ENCODE peak calls at places on chromosomes 5 and 9, in five cellular contexts. N, Q, L, A and B are unnamed samples. For H3K4me1, the result is how much of the 10 kb centered on the place peaks cover.

GRCh38 chr5:62460578-62460983 is 48.0 kb downstream of the IPO11 start:
- DNase-seq in A (no peak), L (peak), Q (no peak), N (no peak), B (no peak)

GRCh38 chr9:125541840-125542243 is 165.2 kb downstream of the MAPKAP1 start:
- DNase-seq in Q (peak), N (no peak), L (no peak), A (peak), B (no peak)

GRCh38 chr5:84227221-84227620 is 157.5 kb downstream of the EDIL3 start:
- DNase-seq in Q (no peak), L (no peak), N (no peak), A (no peak), B (no peak)

GRCh38 chr9:87270241-87271234 is 227.1 kb upstream of the DAPK1 start:
- DNase-seq in A (peak), L (no peak), N (no peak), Q (peak), B (peak)

GRCh38 chr5:39224196-39224754 is 4.9 kb upstream of the FYB1 start:
- DNase-seq in L (peak), Q (peak), N (peak), A (no peak), B (no peak)

GRCh38 chr9:107137495-107138202 is 145.4 kb upstream of the RAD23B start:
- DNase-seq in Q (no peak), N (no peak), A (no peak), L (peak), B (no peak)

GRCh38 chr5:112289465-112289864 is 129.6 kb downstream of the EPB41L4A start:
- DNase-seq in Q (no peak), A (no peak), N (no peak), L (no peak), B (no peak)

GRCh38 chr5:116992681-116993080 is 418.1 kb upstream of the SEMA6A start:
- DNase-seq in Q (no peak), A (no peak), N (no peak), L (no peak), B (no peak)

GRCh38 chr5:141001854-141002666 is 35.8 kb downstream of the PCDHAC2 start:
- DNase-seq in A (no peak), L (no peak), N (peak), Q (peak), B (peak)

GRCh38 chr9:35110327-35110758 is 5.3 kb downstream of the ATOSB start:
- DNase-seq in A (no peak), L (no peak), Q (peak), N (no peak), B (no peak)

GRCh38 chr5:75337366-75338021 is 474 bp downstream of the HMGCR start:
- DNase-seq in L (no peak), N (peak), Q (peak), A (no peak), B (no peak)

GRCh38 chr9:38001430-38001829 is 67.6 kb downstream of the SHB start:
- DNase-seq in L (no peak), Q (no peak), A (no peak), N (no peak), B (no peak)

GRCh38 chr5:174462128-174462527 is 262.3 kb upstream of the MSX2 start:
- DNase-seq in N (no peak), A (no peak), Q (no peak), L (no peak), B (no peak)

GRCh38 chr5:165459232-165459631 is 1953.8 kb downstream of the MAT2B start:
- DNase-seq in N (no peak), Q (no peak), A (no peak), L (no peak), B (no peak)

GRCh38 chr5:74296685-74297084 is 343.8 kb downstream of the ENC1 start:
- DNase-seq in N (no peak), Q (peak), A (no peak), L (no peak), B (peak)

GRCh38 chr9:138094028-138094427 is 216.4 kb downstream of the CACNA1B start:
- DNase-seq in L (no peak), N (no peak), Q (no peak), A (no peak), B (no peak)
- H3K4me1 ChIP-seq in L (under half), N (under half), Q (under half), A (under half), B (under half)

GRCh38 chr9:126624453-126624872 is 10.7 kb downstream of the LMX1B start:
- DNase-seq in Q (no peak), A (no peak), L (no peak), N (no peak), B (no peak)

GRCh38 chr9:126625329-126626116 is 11.8 kb downstream of the LMX1B start:
- DNase-seq in Q (no peak), L (no peak), N (no peak), A (no peak), B (no peak)

GRCh38 chr9:126626117-126627022 is 12.6 kb downstream of the LMX1B start:
- DNase-seq in L (peak), N (no peak), Q (no peak), A (no peak), B (no peak)

GRCh38 chr9:126623667-126624452 is 10.1 kb downstream of the LMX1B start:
- DNase-seq in L (no peak), A (no peak), N (no peak), Q (no peak), B (no peak)

DNA sequence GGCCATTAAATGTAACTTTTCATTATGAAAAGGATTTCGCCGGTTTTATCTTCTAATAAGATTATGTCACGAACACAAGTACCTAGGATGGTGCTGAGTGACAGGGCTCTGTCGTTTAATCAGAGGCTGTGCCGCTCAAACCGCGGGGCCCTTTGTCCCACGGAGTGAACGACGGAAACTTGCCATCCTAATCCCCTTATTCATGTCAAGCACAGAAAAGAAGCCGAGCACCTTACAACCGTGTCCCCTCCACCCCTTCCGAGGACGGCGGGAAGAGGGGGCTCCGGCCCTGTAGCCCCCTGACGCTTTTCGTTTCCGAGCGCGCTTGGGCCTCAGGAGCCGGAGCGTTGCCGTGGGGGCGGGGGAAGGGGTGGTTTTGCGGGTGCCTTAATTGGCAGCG is 11.2 kb downstream of the LMX1B start:
- DNase-seq in A (no peak), N (no peak), Q (no peak), L (no peak), B (no peak)
- H3K4me1 ChIP-seq in A (under half), N (under half), Q (under half), L (under half), B (under half)

GRCh38 chr5:151214614-151215545 is 9.0 kb downstream of the CCDC69 start:
- DNase-seq in N (no peak), Q (peak), L (no peak), A (no peak), B (no peak)
- H3K4me1 ChIP-seq in N (under half), Q (under half), L (under half), A (half or more), B (under half)

DNA sequence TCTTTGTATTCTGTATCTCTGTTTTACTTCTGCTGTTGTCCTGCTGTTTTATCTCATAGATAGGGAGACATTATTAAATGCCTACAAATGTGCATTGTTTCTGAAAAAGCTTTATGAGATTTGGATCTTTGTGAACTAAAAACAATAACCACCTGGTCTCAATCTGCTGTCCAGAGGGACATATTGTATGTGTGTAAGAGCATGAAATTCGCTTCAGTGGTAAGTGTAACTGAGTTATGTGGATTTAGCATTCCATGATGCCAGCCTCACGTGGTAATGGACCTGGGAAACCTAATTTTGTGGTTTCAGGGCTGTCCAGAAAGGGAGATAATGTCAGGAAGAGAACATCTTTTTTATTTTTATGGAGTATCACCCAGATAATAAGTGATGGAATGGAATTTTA is 119.3 kb downstream of the GDNF start:
- DNase-seq in L (no peak), Q (no peak), A (no peak), N (no peak), B (no peak)
- H3K4me1 ChIP-seq in L (under half), Q (under half), A (under half), N (under half), B (under half)

DNA sequence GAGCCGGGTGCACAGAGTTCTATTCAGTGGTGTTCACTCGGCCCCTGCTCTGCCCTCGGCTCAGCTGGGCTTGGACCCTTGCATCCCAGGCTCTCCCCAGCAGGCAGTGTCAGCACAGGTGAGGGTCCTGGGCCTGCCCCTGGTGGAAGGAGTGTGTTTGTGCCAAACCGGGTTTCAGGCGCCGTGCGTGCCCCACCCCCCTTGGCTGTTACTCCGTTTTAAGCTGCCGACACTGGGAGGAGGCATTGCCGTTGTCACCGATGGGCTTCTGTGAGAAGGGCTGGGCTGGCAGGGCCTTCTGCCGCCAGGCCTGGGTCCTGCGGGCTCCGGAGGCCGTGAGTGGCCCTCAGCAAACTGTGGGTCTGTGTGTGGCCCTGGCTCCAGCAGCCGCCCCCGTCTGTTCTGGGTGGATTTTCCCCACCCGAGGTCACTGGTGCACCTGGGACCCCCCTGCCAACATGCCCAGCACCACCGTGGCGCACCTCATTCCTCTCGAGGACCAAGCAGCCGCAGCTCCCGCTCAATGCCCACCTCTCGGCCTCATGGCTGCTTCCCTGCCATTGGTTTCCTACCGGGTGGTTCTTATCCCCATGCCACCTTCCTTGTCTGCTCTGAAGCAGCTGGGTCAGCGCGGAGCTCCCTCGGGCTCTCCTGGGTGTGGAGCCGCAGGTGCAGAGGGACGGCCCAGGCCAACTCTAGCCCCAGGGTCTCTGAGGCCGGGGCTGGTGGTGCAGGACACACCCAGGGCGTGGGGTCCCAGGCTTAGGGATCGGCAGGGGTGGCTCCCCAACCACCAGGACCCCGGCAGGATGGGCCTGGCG is 44.3 kb upstream of the EXOC3 start:
- DNase-seq in N (no peak), A (no peak), L (no peak), Q (no peak), B (no peak)
- H3K4me1 ChIP-seq in N (under half), A (under half), L (under half), Q (under half), B (under half)